ENCODE peak calls at places on chromosomes 1 and 21, in five cellular contexts. S is bronchial epithelial cell; R is CD8-positive, alpha-beta T cell; G is keratinocyte; U is heart left ventricle. N is an unnamed sample. For H3K36me3 and H3K27me3, the result is how much of the 10 kb centered on the place peaks cover.

GRCh38 chr1:159009704-159010361 is at the start of gene IFI16:
- DNase-seq in G (peak), R (peak), S (peak), U (peak), N (peak)

GRCh38 chr21:25461730-25462129 is 145.6 kb downstream of the MRPL39 start:
- DNase-seq in R (no peak), U (no peak), S (no peak), G (no peak), N (no peak)

GRCh38 chr1:31182352-31182751 is 57.3 kb downstream of the NKAIN1 start:
- DNase-seq in S (peak), U (peak), R (peak), G (peak), N (peak)

GRCh38 chr1:202805886-202806511 is 2.2 kb downstream of the KDM5B start:
- DNase-seq in G (no peak), R (no peak), S (peak), U (no peak), N (no peak)

GRCh38 chr21:21165063-21165645 is 166.9 kb downstream of the NCAM2 start:
- DNase-seq in U (peak), G (no peak), S (no peak), R (no peak), N (peak)

GRCh38 chr21:44805859-44806258 is 4.2 kb upstream of the UBE2G2 start:
- DNase-seq in G (no peak), U (no peak), R (no peak), S (no peak), N (no peak)

GRCh38 chr1:227869851-227870305 is 54.4 kb downstream of the PRSS38 start:
- DNase-seq in R (no peak), G (no peak), S (no peak), U (no peak), N (peak)

GRCh38 chr1:39683591-39684312 is 7.5 kb downstream of the HPCAL4 start:
- DNase-seq in S (no peak), R (peak), G (no peak), U (no peak), N (no peak)

GRCh38 chr1:162391790-162392563 is 10.4 kb downstream of the C1orf226 start:
- DNase-seq in R (no peak), S (peak), U (no peak), G (no peak), N (peak)

GRCh38 chr1:108643492-108644333 is 17.2 kb downstream of the HENMT1 start:
- DNase-seq in S (peak), R (peak), U (peak), G (peak), N (peak)

GRCh38 chr1:205354259-205354904 is 2.3 kb downstream of the KLHDC8A start:
- DNase-seq in U (peak), R (peak), G (peak), S (peak), N (peak)

GRCh38 chr1:5447479-5448070 is 544.6 kb downstream of the NPHP4 start:
- DNase-seq in G (no peak), R (no peak), S (no peak), U (no peak), N (no peak)

GRCh38 chr1:33119532-33120217 is 38.7 kb downstream of the AZIN2 start:
- DNase-seq in R (no peak), S (no peak), G (no peak), U (no peak), N (no peak)

GRCh38 chr21:34345892-34346291 is 17.9 kb upstream of the KCNE2 start:
- DNase-seq in G (no peak), R (no peak), U (no peak), S (no peak), N (no peak)

GRCh38 chr1:39385067-39385988 is 106.1 kb upstream of the BMP8A start:
- DNase-seq in G (no peak), R (no peak), S (no peak), U (no peak), N (no peak)

GRCh38 chr1:160376525-160377131 is 9.8 kb downstream of the NHLH1 start:
- DNase-seq in U (no peak), S (peak), G (no peak), R (peak), N (no peak)

GRCh38 chr21:27536319-27536718 is 569.4 kb upstream of the ADAMTS5 start:
- DNase-seq in G (no peak), R (no peak), S (peak), U (no peak), N (no peak)

GRCh38 chr1:29230553-29231378 is at the start of gene MECR:
- DNase-seq in S (peak), R (peak), U (peak), G (peak), N (peak)

GRCh38 chr1:115879977-115880376 is 39.1 kb upstream of the NHLH2 start:
- DNase-seq in R (no peak), G (no peak), U (no peak), S (no peak), N (no peak)

DNA sequence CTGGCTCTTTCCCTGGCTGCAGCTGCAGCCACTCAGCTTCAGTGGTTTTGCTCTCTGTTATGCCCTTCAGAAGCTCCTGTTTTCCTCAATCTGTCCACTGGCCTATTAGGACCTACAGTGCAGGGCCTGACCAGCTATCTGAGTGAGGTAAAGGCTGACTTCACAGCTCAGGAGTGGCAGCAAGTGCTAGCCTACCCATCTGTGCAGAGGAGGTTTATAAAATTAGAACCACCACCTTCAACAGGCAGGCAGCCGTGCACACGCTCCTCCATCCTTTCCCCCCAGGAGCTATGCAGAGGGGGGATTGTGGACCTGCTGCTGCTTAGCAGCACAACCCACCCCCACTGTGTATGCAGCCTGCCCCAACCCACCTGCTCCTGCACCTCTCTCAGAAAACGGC is 8.3 kb downstream of the ADAR start:
- DNase-seq in S (no peak), R (no peak), U (peak), G (no peak), N (no peak)
- H3K36me3 ChIP-seq in S (under half), R (half or more), U (half or more), G (under half), N (half or more)

GRCh38 chr1:47593598-47594285 is 155.9 kb downstream of the FOXD2 start:
- DNase-seq in S (no peak), G (no peak), R (no peak), U (no peak), N (no peak)
- H3K27me3 ChIP-seq in S (under half), G (under half), R (under half), U (under half), N (under half)

DNA sequence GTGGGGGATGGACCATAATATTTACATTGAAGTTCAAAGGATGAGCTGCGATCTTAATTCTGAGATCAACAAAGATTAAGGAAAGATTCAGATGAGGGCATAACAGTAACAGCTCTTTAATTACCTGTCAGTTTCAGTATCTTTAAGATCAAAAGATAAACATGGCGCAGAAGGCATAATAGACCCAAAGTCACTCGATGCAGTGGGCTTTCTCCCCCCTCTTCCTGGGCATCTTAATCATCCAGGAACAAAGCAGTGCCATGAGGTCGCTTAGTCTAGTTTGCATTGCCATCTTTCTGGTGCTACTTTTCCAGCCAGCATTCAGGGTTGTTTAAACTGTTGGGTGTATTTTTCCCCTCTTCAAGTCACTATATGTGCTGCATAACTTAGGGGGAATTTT is 72.3 kb downstream of the HUNK start:
- DNase-seq in R (no peak), U (no peak), S (no peak), G (no peak), N (no peak)
- H3K36me3 ChIP-seq in R (under half), U (under half), S (under half), G (under half), N (under half)

DNA sequence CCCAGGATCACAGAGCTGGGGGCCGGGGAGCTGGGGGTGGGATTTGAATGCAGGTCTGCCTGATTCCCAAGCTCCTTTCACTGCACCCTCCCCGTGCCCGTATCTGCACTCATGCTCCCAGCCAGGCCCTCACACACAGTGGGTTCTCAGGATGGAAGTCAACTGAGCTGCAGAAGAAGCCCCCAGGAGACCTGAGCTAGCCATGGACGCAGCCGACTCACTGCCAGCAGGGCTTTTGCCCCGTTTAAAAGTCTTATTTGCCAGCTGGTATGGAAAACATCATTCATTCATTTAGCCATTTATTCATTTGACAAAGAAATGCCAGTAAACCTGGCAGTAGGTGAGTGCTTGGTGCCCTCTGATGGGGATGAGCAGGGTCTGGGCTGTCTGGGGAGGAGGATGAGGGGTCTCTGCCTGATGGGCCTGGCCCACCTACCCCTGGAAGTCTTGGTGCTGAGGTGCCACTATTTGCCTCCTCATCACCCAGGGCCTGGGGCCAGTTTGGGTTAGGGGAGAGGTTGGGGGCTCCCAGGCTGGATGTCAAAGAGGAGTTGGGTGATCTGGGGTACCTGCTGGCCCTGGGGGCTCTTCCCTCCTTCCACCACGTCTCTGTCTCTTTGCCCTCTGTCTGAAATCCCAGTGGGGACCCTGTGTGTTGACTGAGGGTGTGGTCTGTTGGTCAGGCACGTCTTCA is 2.8 kb downstream of the TNFRSF1B start:
- DNase-seq in S (no peak), R (no peak), G (no peak), U (no peak), N (no peak)
- H3K27me3 ChIP-seq in S (under half), R (under half), G (under half), U (under half), N (under half)

N was measured in MG63.